ENCODE peak calls at places on chromosome 5, in seven cellular contexts. W, T, Q, L, F, Y and Z are unnamed samples. For H3K4me1, the result is how much of the 10 kb centered on the place peaks cover.

GRCh38 chr5:151523335-151523734 is 67.8 kb downstream of the FAT2 start:
- DNase-seq in W (no peak), T (no peak), Q (peak), L (no peak), F (peak), Y (peak), Z (peak)

GRCh38 chr5:123164019-123164418 is 75.0 kb downstream of the PRDM6 start:
- DNase-seq in W (no peak), T (no peak), Q (no peak), L (no peak), F (no peak), Y (peak), Z (peak)

GRCh38 chr5:106205916-106206571 is 1464.7 kb downstream of the EFNA5 start:
- DNase-seq in W (no peak), T (no peak), Q (no peak), L (no peak), F (no peak), Y (no peak), Z (peak)

GRCh38 chr5:113214026-113214425 is 220.8 kb downstream of the TSSK1B start:
- DNase-seq in W (no peak), T (no peak), Q (no peak), L (no peak), F (no peak), Y (no peak), Z (no peak)

GRCh38 chr5:134506054-134507039 is 19.1 kb upstream of the JADE2 start:
- DNase-seq in W (no peak), T (no peak), Q (peak), L (peak), F (peak), Y (peak), Z (peak)

GRCh38 chr5:88831856-88832255 is 51.1 kb downstream of the MEF2C start:
- DNase-seq in W (no peak), T (no peak), Q (no peak), L (no peak), F (no peak), Y (no peak), Z (no peak)

GRCh38 chr5:138905541-138905940 is 30.4 kb upstream of the LRRTM2 start:
- DNase-seq in W (no peak), T (no peak), Q (no peak), L (no peak), F (no peak), Y (peak), Z (no peak)

GRCh38 chr5:117833666-117834065 is 1154.7 kb downstream of the DTWD2 start:
- DNase-seq in W (no peak), T (no peak), Q (no peak), L (no peak), F (no peak), Y (no peak), Z (peak)

GRCh38 chr5:62259699-62260220 is 46.2 kb upstream of the KIF2A start:
- DNase-seq in W (no peak), T (no peak), Q (no peak), L (no peak), F (no peak), Y (no peak), Z (no peak)

GRCh38 chr5:102762095-102762534 is 7.0 kb downstream of the PAM start:
- DNase-seq in W (no peak), T (no peak), Q (no peak), L (no peak), F (no peak), Y (peak), Z (no peak)

GRCh38 chr5:137995077-137995746 is 37.7 kb downstream of the FAM13B start:
- DNase-seq in W (no peak), T (no peak), Q (no peak), L (no peak), F (no peak), Y (peak), Z (no peak)

GRCh38 chr5:140962190-140962589 is 4.1 kb upstream of the PCDHAC2 start:
- DNase-seq in W (no peak), T (no peak), Q (no peak), L (no peak), F (no peak), Y (no peak), Z (no peak)

GRCh38 chr5:150774145-150774544 is 4.4 kb upstream of the SMIM3 start:
- DNase-seq in W (no peak), T (no peak), Q (no peak), L (no peak), F (no peak), Y (peak), Z (no peak)

GRCh38 chr5:170408189-170408588 is 19.0 kb upstream of the KCNMB1 start:
- DNase-seq in W (no peak), T (no peak), Q (no peak), L (no peak), F (no peak), Y (no peak), Z (no peak)

GRCh38 chr5:118115791-118116190 is 872.6 kb downstream of the DTWD2 start:
- DNase-seq in W (no peak), T (no peak), Q (no peak), L (no peak), F (no peak), Y (peak), Z (no peak)

GRCh38 chr5:36373527-36374086 is 71.9 kb upstream of the RANBP3L start:
- DNase-seq in W (peak), T (no peak), Q (no peak), L (peak), F (peak), Y (peak), Z (peak)

GRCh38 chr5:140317859-140318258 is 15.0 kb upstream of the PFDN1 start:
- DNase-seq in W (no peak), T (no peak), Q (no peak), L (no peak), F (no peak), Y (peak), Z (no peak)

GRCh38 chr5:41793156-41793770 is 77.0 kb downstream of the OXCT1 start:
- DNase-seq in W (no peak), T (no peak), Q (no peak), L (no peak), F (no peak), Y (peak), Z (no peak)

GRCh38 chr5:149422429-149423286 is 43.6 kb upstream of the IL17B start:
- DNase-seq in W (no peak), T (no peak), Q (no peak), L (peak), F (peak), Y (peak), Z (peak)

GRCh38 chr5:149420509-149421371 is 41.6 kb upstream of the IL17B start:
- DNase-seq in W (no peak), T (no peak), Q (no peak), L (peak), F (peak), Y (peak), Z (no peak)

GRCh38 chr5:149419532-149420485 is 40.7 kb upstream of the IL17B start:
- DNase-seq in W (no peak), T (no peak), Q (no peak), L (peak), F (peak), Y (peak), Z (no peak)

GRCh38 chr5:149421834-149422233 is 42.7 kb upstream of the IL17B start:
- DNase-seq in W (no peak), T (no peak), Q (no peak), L (no peak), F (no peak), Y (peak), Z (no peak)

DNA sequence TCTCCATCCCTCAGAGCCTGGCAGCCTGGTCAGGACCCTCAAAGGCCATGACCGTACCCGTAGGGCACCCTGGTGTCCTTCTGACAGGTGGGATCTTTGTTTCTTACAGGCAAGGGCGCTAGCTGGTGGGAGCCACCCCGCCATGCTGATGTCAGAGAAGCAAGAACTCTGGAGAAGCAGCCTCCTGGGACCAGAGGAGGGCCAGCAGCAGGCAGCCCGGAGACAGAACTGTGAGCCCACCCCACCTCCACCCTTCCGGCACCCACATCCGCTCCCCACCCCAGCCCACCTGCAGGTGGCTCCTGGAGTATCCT is 42.2 kb upstream of the IL17B start:
- DNase-seq in W (no peak), T (no peak), Q (no peak), L (peak), F (no peak), Y (peak), Z (no peak)
- H3K4me3 ChIP-seq in W (no peak), T (no peak), Q (no peak), L (no peak), F (no peak), Y (no peak), Z (no peak)

GRCh38 chr5:72859127-72859526 is 42.7 kb downstream of the TNPO1 start:
- DNase-seq in W (no peak), T (no peak), Q (no peak), L (no peak), F (no peak), Y (no peak), Z (no peak)

GRCh38 chr5:72854419-72854818 is 38.0 kb downstream of the TNPO1 start:
- DNase-seq in W (no peak), T (no peak), Q (no peak), L (no peak), F (no peak), Y (no peak), Z (no peak)

GRCh38 chr5:72857396-72857795 is 40.9 kb downstream of the TNPO1 start:
- DNase-seq in W (no peak), T (no peak), Q (no peak), L (no peak), F (no peak), Y (no peak), Z (no peak)

GRCh38 chr5:72852356-72852755 is 35.9 kb downstream of the TNPO1 start:
- DNase-seq in W (no peak), T (no peak), Q (no peak), L (no peak), F (no peak), Y (no peak), Z (no peak)

GRCh38 chr5:72855821-72856220 is 39.4 kb downstream of the TNPO1 start:
- DNase-seq in W (no peak), T (no peak), Q (no peak), L (no peak), F (no peak), Y (peak), Z (no peak)
- H3K4me1 ChIP-seq in W (half or more), T (under half), Q (half or more), L (under half), F (under half), Y (under half), Z (under half)

DNA sequence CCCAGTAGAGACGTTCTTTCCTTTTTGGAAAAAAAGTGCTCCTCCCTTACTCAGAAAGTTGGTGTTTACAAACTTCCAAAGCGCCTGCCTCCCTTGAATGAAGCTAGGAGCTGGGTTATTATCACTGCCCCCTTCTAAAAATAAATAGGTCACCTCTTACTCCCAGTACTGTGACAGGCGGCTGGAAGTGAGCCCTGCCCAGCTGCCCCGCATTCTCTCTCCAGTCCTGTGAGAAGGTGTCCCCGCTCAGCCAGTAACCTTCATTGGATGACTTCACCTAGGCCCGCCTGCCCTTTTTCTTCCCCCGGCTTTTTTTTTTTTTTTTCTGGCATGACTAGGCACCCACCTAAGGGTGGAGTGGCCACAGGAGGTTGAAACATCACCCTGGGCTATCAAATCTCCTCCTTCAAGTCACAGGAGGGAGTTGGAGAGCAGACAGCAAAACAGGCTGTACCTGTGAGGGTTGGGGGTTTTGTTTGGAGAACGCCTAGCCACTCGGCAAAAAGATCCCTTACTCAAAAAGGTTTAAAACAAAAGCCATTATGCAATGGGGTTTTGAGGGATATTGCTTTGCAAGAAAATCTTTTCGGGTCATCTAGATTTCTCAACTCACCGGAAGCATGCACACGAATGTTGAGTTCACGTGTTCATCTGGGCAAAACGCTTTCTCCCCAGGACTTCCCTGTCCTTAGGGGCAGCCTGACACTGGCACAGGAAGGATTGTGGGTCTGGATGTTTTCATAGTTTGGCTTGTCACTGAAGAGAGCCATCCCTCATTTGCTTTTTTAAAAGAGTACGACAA is 43.3 kb upstream of the ZNF622 start:
- DNase-seq in W (peak), T (no peak), Q (no peak), L (no peak), F (peak), Y (no peak), Z (peak)
- H3K4me3 ChIP-seq in W (no peak), T (no peak), Q (no peak), L (no peak), F (no peak), Y (no peak), Z (no peak)

GRCh38 chr5:149153193-149153750 is 12.0 kb downstream of the ABLIM3 start:
- DNase-seq in W (no peak), T (no peak), Q (no peak), L (no peak), F (no peak), Y (no peak), Z (no peak)
- H3K4me1 ChIP-seq in W (half or more), T (under half), Q (under half), L (under half), F (under half), Y (under half), Z (under half)

DNA sequence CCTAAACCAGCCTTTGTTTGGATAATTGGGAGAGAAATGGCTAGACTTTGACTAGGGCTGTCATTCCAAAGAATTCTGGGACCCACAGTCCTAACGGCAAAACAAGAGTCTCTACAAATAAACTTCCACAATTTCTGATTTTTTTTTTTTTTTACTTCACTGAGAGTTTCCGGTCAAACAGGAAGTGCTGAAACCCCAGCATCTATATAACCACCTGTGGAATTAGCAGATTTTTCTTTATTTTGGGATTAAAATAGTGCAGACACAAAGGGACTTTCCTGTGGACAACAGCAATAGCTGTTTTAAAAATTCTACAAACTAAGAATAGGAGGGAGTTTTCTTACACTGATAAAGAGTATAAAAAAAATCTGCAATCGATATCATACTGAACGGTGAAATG is 157.4 kb downstream of the ARSB start:
- DNase-seq in W (no peak), T (no peak), Q (no peak), L (no peak), F (no peak), Y (no peak), Z (no peak)
- H3K4me3 ChIP-seq in W (no peak), T (no peak), Q (no peak), L (no peak), F (no peak), Y (no peak), Z (no peak)

DNA sequence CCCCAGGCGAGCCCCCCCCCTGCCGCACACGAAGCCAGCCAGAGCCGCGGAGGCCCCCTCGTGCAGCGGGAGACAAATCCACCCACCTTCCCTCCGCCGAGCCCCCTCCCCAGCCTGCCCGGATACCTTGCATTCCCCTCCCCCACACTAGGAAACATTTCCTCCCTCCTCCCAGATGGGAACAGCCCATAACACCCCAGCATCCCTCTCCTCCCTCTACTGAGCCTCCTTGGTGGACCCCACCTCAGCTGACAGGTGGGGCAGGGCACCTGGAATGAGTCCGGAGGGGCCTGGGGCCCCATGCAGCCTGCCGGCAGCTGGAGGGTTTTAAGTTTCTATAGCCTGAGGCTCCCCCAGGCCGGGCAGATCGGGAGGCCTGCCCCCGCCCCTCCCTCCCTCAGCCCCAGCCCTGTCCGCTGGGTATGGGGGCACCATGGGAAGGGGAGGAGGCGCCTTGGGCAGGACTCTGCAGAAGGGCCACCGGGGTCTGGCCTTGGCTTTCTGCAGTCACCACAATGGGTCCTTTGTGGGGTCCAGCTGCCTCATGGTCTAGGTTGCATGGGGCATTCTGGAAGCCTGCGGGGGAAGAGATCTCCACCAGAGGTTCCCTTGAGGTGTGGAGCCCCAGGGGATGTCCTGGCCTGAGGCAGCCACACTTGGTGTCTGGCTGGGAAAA is 657 bp downstream of the ERGIC1 start:
- DNase-seq in W (no peak), T (no peak), Q (no peak), L (no peak), F (peak), Y (peak), Z (peak)
- H3K4me1 ChIP-seq in W (under half), T (under half), Q (under half), L (under half), F (under half), Y (under half), Z (under half)

GRCh38 chr5:77908787-77909186 is 132.6 kb upstream of the TBCA start:
- DNase-seq in W (no peak), T (no peak), Q (no peak), L (no peak), F (no peak), Y (no peak), Z (no peak)
- H3K4me3 ChIP-seq in W (no peak), T (no peak), Q (no peak), L (no peak), F (no peak), Y (no peak), Z (no peak)